ENCODE peak calls at places on chromosomes 4 and X, in four cellular contexts. U is H1, J is K562, A is HepG2. M is an unnamed sample.

GRCh38 chr4:8078610-8079015 is 80.0 kb downstream of the ABLIM2 start:
- DNase-seq in U (no peak), J (no peak), A (no peak), M (no peak)

GRCh38 chr4:81685105-81685504 is 213.4 kb upstream of the RASGEF1B start:
- DNase-seq in U (no peak), J (no peak), A (no peak), M (no peak)

GRCh38 chrX:18654873-18655836 is 16.8 kb downstream of the RS1 start:
- DNase-seq in U (no peak), J (no peak), A (peak; percentile 28), M (no peak)

GRCh38 chrX:49761481-49761880 is 65.7 kb upstream of the PAGE1 start:
- DNase-seq in U (no peak), J (peak; percentile 20), A (peak; percentile 23), M (no peak)

GRCh38 chrX:65987856-65988255 is 52.0 kb downstream of the VSIG4 start:
- DNase-seq in U (no peak), J (no peak), A (no peak), M (no peak)

GRCh38 chr4:26822546-26822945 is 38.1 kb upstream of the STIM2 start:
- DNase-seq in U (no peak), J (no peak), A (no peak), M (peak; percentile 27)

GRCh38 chr4:131499139-131499873 is 1649.8 kb upstream of the PCDH10 start:
- DNase-seq in U (no peak), J (no peak), A (no peak), M (no peak)

GRCh38 chrX:46016296-46016695 is 528.9 kb downstream of the ZNF674 start:
- DNase-seq in U (no peak), J (no peak), A (no peak), M (no peak)

GRCh38 chr4:139528377-139529005 is 27.5 kb downstream of the SETD7 start:
- DNase-seq in U (no peak), J (no peak), A (no peak), M (peak; percentile 11)

GRCh38 chr4:147826288-147826646 is 94.4 kb downstream of the ARHGAP10 start:
- DNase-seq in U (no peak), J (no peak), A (no peak), M (no peak)

GRCh38 chr4:169621754-169622481 is 1.5 kb downstream of the CLCN3 start:
- DNase-seq in U (no peak), J (peak; percentile 21), A (peak; percentile 57), M (no peak)

GRCh38 chr4:23022032-23022431 is 329.3 kb downstream of the GBA3 start:
- DNase-seq in U (no peak), J (no peak), A (no peak), M (no peak)

GRCh38 chrX:86349115-86349514 is 200.9 kb downstream of the DACH2 start:
- DNase-seq in U (no peak), J (no peak), A (no peak), M (no peak)

GRCh38 chrX:137929951-137930350 is 364.0 kb downstream of the ZIC3 start:
- DNase-seq in U (no peak), J (no peak), A (no peak), M (no peak)

GRCh38 chr4:1644906-1645657 is 39.0 kb downstream of the FAM53A start:
- DNase-seq in U (no peak), J (no peak), A (no peak), M (no peak)

GRCh38 chr4:147678121-147678520 is 5.8 kb downstream of the PRMT9 start:
- DNase-seq in U (no peak), J (no peak), A (no peak), M (no peak)

GRCh38 chrX:53080628-53081580 is 1.3 kb upstream of the TSPYL2 start:
- DNase-seq in U (no peak), J (no peak), A (no peak), M (no peak)

GRCh38 chrX:39309721-39310152 is 508.5 kb downstream of the MID1IP1 start:
- DNase-seq in U (no peak), J (no peak), A (no peak), M (no peak)

GRCh38 chr4:54095110-54095800 is 4.7 kb upstream of the GSX2 start:
- DNase-seq in U (no peak), J (no peak), A (no peak), M (no peak)

GRCh38 chrX:73561791-73562190 is 1.2 kb upstream of the CHIC1 start:
- DNase-seq in U (no peak), J (no peak), A (no peak), M (no peak)

GRCh38 chrX:39907964-39908616 is 189.7 kb downstream of the BCOR start:
- DNase-seq in U (no peak), J (no peak), A (peak; percentile 61), M (no peak)

GRCh38 chr4:55635282-55635681 is 816 bp downstream of the NMU start:
- DNase-seq in U (no peak), J (peak; percentile 54), A (no peak), M (no peak)

GRCh38 chr4:168796362-168797106 is 213.5 kb downstream of the CBR4 start:
- DNase-seq in U (no peak), J (no peak), A (peak; percentile 80), M (no peak)

GRCh38 chr4:150782311-150782710 is 200.4 kb downstream of the MAB21L2 start:
- DNase-seq in U (no peak), J (no peak), A (peak; percentile 12), M (no peak)

GRCh38 chr4:156941940-156942548 is 29.6 kb downstream of the PDGFC start:
- DNase-seq in U (peak; percentile 21), J (no peak), A (peak; percentile 98), M (no peak)

GRCh38 chr4:6393066-6393465 is 79.3 kb downstream of the PPP2R2C start:
- DNase-seq in U (no peak), J (no peak), A (no peak), M (no peak)

GRCh38 chrX:132671229-132671641 is 182.4 kb upstream of the MBNL3 start:
- DNase-seq in U (peak; percentile 38), J (no peak), A (no peak), M (no peak)

GRCh38 chr4:109826719-109827118 is 1.1 kb upstream of the RRH start:
- DNase-seq in U (no peak), J (peak; percentile 19), A (no peak), M (no peak)

GRCh38 chr4:168836482-168836881 is 173.6 kb downstream of the CBR4 start:
- DNase-seq in U (no peak), J (no peak), A (no peak), M (no peak)

GRCh38 chr4:76943790-76944189 is 5.8 kb upstream of the SEPTIN11 start:
- DNase-seq in U (no peak), J (peak; percentile 38), A (no peak), M (no peak)

GRCh38 chr4:127622923-127623754 is 9.6 kb upstream of the INTU start:
- DNase-seq in U (no peak), J (no peak), A (peak; percentile 5), M (no peak)

GRCh38 chrX:71111141-71111843 is at the start of gene IL2RG:
- DNase-seq in U (no peak), J (peak; percentile 57), A (no peak), M (peak; percentile 87)

DNA sequence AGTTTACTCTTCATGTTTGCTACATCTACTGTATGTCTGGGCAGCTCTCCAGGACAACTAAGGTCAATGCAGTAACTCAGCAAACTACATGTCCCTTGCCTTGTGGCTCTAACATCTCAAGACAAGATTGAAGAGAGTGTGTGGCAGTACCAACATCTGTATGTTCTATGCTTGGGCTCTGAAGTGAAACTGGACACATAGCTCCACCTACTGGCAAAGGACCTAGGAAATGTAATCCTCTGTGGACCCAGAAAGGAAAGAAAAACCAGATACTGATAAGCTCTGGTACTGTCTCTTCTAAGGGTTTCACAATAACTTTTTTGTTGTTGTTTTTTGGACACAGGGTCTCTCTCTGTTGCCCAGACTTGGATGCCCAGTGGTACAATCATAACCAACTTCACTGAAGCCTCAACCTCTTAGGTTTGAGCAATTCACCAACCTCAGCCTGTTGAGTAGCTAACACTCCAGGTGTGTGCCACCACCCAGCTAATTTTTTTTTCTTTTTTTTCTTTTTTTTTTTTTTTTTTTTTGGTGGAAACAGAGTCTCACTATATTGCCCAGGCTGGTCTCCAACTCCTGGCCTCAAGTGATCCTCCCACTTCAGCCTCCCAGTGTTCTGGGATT is 64.1 kb downstream of the QDPR start:
- DNase-seq in U (no peak), J (peak; percentile 60), A (peak; percentile 67), M (peak; percentile 37)
- H3K9ac ChIP-seq in U (no peak overlapping the region), J (no peak overlapping the region), A (no peak overlapping the region), M (no peak overlapping the region)

DNA sequence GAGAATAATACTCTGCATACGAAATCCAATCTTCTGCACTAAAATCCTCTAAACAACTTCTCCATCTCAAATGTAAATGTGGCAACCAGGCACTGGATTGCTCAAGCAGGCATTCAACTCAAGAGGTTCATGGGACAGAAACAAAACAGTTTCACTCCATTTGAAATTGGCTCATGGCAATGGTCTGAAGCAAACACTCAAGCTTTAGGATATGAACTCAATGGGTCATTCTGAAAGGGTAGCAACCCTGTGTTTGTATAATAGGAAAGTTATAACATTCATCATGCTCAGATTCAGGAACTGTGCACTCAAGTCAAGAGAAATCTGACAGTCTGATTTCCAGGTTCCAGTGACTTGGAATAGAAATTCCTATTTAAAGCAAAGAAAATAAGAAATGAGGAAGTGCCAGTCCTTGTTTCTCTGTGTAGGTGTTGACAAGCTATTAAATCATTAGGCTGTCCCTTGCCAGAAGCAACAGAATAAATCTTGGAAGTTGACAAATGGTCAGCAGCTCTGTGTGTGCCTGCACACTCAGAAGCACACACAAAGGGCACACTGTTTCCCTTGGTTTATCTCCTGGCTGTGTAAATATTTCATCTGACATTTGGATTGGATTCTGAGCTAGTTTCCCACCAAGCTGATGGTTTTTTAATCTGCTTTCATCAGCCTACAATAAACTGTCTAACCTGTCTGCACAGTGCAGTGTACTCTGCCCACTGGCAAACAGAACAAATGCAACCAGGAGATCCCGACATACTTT is 75.9 kb upstream of the CITED1 start:
- DNase-seq in U (no peak), J (no peak), A (peak; percentile 70), M (no peak)
- TF ChIP-seq CREB1 in U (no peak), J (no peak), A (no peak), M (no peak)

GRCh38 chr4:98546910-98547544 is 111.4 kb downstream of the TSPAN5 start:
- DNase-seq in U (no peak), J (no peak), A (no peak), M (no peak)
- H3K9ac ChIP-seq in U (no peak overlapping the region), J (no peak overlapping the region), A (no peak overlapping the region), M (no peak overlapping the region)

GRCh38 chrX:96407043-96407442 is 277.6 kb upstream of the DIAPH2 start:
- DNase-seq in U (no peak), J (no peak), A (peak; percentile 45), M (no peak)
- TF ChIP-seq CREB1 in U (no peak), J (no peak), A (no peak), M (no peak)

DNA sequence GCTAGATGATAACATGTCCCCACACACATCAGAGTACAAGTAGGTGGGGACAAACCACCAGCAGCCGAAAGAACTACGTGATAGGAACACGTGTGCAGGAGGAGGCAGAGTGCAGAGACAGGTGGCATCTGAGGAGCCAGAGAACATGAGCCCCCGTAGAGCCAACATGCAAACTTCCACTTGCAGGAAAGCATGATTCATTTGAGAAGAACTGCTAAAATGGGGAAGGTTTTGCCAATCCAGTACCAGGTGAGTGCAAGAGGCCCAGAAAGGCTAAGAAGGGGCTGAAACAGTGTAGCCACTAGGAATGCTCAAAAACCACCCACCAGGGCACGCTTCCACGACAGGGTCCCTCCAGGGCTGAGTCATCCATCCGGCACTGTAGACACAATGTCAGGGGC is 149.8 kb upstream of the TENM3 start:
- DNase-seq in U (no peak), J (no peak), A (no peak), M (no peak)
- H3K9ac ChIP-seq in U (no peak overlapping the region), J (no peak overlapping the region), A (no peak overlapping the region), M (no peak overlapping the region)